ENCODE peak calls at places on chromosome 5, in five cellular contexts. One of them, this sample, is unnamed.

GRCh38 chr5:167912944-167913343 is 378.5 kb upstream of the WWC1 start:
- DNase-seq in astrocyte of the spinal cord: no peak
- DNase-seq in NCI-H1092 treated with DMSO at 0.1 percent for 48 hours: no peak
- DNase-seq in stomach: no peak
- DNase-seq in mesothelial cell of epicardium: no peak
- DNase-seq in this sample: no peak

GRCh38 chr5:120886351-120886860 is 422.3 kb downstream of the PRR16 start:
- DNase-seq in stomach: no peak
- DNase-seq in astrocyte of the spinal cord: no peak
- DNase-seq in NCI-H1092 treated with DMSO at 0.1 percent for 48 hours: no peak
- DNase-seq in mesothelial cell of epicardium: no peak
- DNase-seq in this sample: no peak

GRCh38 chr5:173786296-173787187 is 101.6 kb upstream of the CPEB4 start:
- DNase-seq in mesothelial cell of epicardium: no peak
- DNase-seq in astrocyte of the spinal cord: no peak
- DNase-seq in stomach: no peak
- DNase-seq in NCI-H1092 treated with DMSO at 0.1 percent for 48 hours: no peak
- DNase-seq in this sample: no peak

GRCh38 chr5:138212828-138213160 is 329 bp downstream of the CDC23 start:
- DNase-seq in stomach: no peak
- DNase-seq in NCI-H1092 treated with DMSO at 0.1 percent for 48 hours: no peak
- DNase-seq in mesothelial cell of epicardium: no peak
- DNase-seq in astrocyte of the spinal cord: peak; percentile 5
- DNase-seq in this sample: no peak

GRCh38 chr5:140136624-140137023 is 10.9 kb downstream of the IGIP start:
- DNase-seq in mesothelial cell of epicardium: no peak
- DNase-seq in astrocyte of the spinal cord: no peak
- DNase-seq in NCI-H1092 treated with DMSO at 0.1 percent for 48 hours: no peak
- DNase-seq in stomach: no peak
- DNase-seq in this sample: no peak

GRCh38 chr5:102930244-102930643 is 175.1 kb downstream of the PAM start:
- DNase-seq in mesothelial cell of epicardium: no peak
- DNase-seq in stomach: no peak
- DNase-seq in NCI-H1092 treated with DMSO at 0.1 percent for 48 hours: no peak
- DNase-seq in astrocyte of the spinal cord: no peak
- DNase-seq in this sample: no peak

GRCh38 chr5:141681695-141682641 is at the start of gene ARAP3:
- DNase-seq in mesothelial cell of epicardium: peak; percentile 54
- DNase-seq in astrocyte of the spinal cord: peak; percentile 83
- DNase-seq in stomach: peak; percentile 96
- DNase-seq in NCI-H1092 treated with DMSO at 0.1 percent for 48 hours: no peak
- DNase-seq in this sample: peak; percentile 78

GRCh38 chr5:19903611-19904010 is 84.4 kb downstream of the CDH18 start:
- DNase-seq in stomach: no peak
- DNase-seq in NCI-H1092 treated with DMSO at 0.1 percent for 48 hours: no peak
- DNase-seq in astrocyte of the spinal cord: no peak
- DNase-seq in mesothelial cell of epicardium: no peak
- DNase-seq in this sample: no peak

GRCh38 chr5:922041-922744 is 29.5 kb downstream of the TRIP13 start:
- DNase-seq in NCI-H1092 treated with DMSO at 0.1 percent for 48 hours: no peak
- DNase-seq in mesothelial cell of epicardium: no peak
- DNase-seq in stomach: no peak
- DNase-seq in astrocyte of the spinal cord: no peak
- DNase-seq in this sample: no peak

GRCh38 chr5:345404-346195 is 24.1 kb downstream of the AHRR start:
- DNase-seq in stomach: no peak
- DNase-seq in astrocyte of the spinal cord: no peak
- DNase-seq in mesothelial cell of epicardium: no peak
- DNase-seq in NCI-H1092 treated with DMSO at 0.1 percent for 48 hours: no peak
- DNase-seq in this sample: no peak

GRCh38 chr5:135973323-135974018 is 18.7 kb upstream of the LECT2 start:
- DNase-seq in astrocyte of the spinal cord: peak; percentile 42
- DNase-seq in NCI-H1092 treated with DMSO at 0.1 percent for 48 hours: no peak
- DNase-seq in stomach: no peak
- DNase-seq in mesothelial cell of epicardium: no peak
- DNase-seq in this sample: no peak

GRCh38 chr5:159518361-159518760 is 188.1 kb upstream of the IL12B start:
- DNase-seq in stomach: peak; percentile 83
- DNase-seq in NCI-H1092 treated with DMSO at 0.1 percent for 48 hours: no peak
- DNase-seq in astrocyte of the spinal cord: peak; percentile 69
- DNase-seq in mesothelial cell of epicardium: no peak
- DNase-seq in this sample: no peak

GRCh38 chr5:169302491-169303118 is 1.7 kb upstream of the SLIT3 start:
- DNase-seq in stomach: peak; percentile 74
- DNase-seq in NCI-H1092 treated with DMSO at 0.1 percent for 48 hours: peak; percentile 58
- DNase-seq in mesothelial cell of epicardium: peak; percentile 79
- DNase-seq in astrocyte of the spinal cord: peak; percentile 86
- DNase-seq in this sample: peak; percentile 46

GRCh38 chr5:102911973-102912372 is 156.9 kb downstream of the PAM start:
- DNase-seq in astrocyte of the spinal cord: peak; percentile 73
- DNase-seq in NCI-H1092 treated with DMSO at 0.1 percent for 48 hours: no peak
- DNase-seq in stomach: no peak
- DNase-seq in mesothelial cell of epicardium: no peak
- DNase-seq in this sample: peak; percentile 52

GRCh38 chr5:154418344-154418820 is 27.4 kb upstream of the SAP30L start:
- DNase-seq in mesothelial cell of epicardium: no peak
- DNase-seq in NCI-H1092 treated with DMSO at 0.1 percent for 48 hours: peak; percentile 49
- DNase-seq in astrocyte of the spinal cord: peak; percentile 31
- DNase-seq in stomach: no peak
- DNase-seq in this sample: no peak

GRCh38 chr5:14914603-14915277 is 43.2 kb upstream of the ANKH start:
- DNase-seq in stomach: no peak
- DNase-seq in NCI-H1092 treated with DMSO at 0.1 percent for 48 hours: no peak
- DNase-seq in mesothelial cell of epicardium: no peak
- DNase-seq in astrocyte of the spinal cord: peak; percentile 83
- DNase-seq in this sample: no peak

GRCh38 chr5:28234356-28234968 is 1196.1 kb upstream of the CDH9 start:
- DNase-seq in NCI-H1092 treated with DMSO at 0.1 percent for 48 hours: no peak
- DNase-seq in mesothelial cell of epicardium: no peak
- DNase-seq in stomach: no peak
- DNase-seq in astrocyte of the spinal cord: no peak
- DNase-seq in this sample: no peak

GRCh38 chr5:1172007-1172581 is 29.3 kb upstream of the SLC6A19 start:
- DNase-seq in NCI-H1092 treated with DMSO at 0.1 percent for 48 hours: no peak
- DNase-seq in stomach: no peak
- DNase-seq in astrocyte of the spinal cord: no peak
- DNase-seq in mesothelial cell of epicardium: no peak
- DNase-seq in this sample: no peak

GRCh38 chr5:15645376-15645775 is 145.4 kb downstream of the FBXL7 start:
- DNase-seq in astrocyte of the spinal cord: peak; percentile 15
- DNase-seq in stomach: no peak
- DNase-seq in NCI-H1092 treated with DMSO at 0.1 percent for 48 hours: no peak
- DNase-seq in mesothelial cell of epicardium: no peak
- DNase-seq in this sample: no peak

GRCh38 chr5:102666164-102666951 is 88.7 kb upstream of the PAM start:
- DNase-seq in stomach: no peak
- DNase-seq in mesothelial cell of epicardium: no peak
- DNase-seq in astrocyte of the spinal cord: no peak
- DNase-seq in NCI-H1092 treated with DMSO at 0.1 percent for 48 hours: peak; percentile 57
- DNase-seq in this sample: peak; percentile 70

GRCh38 chr5:28734396-28734795 is 1696.0 kb upstream of the CDH9 start:
- DNase-seq in NCI-H1092 treated with DMSO at 0.1 percent for 48 hours: no peak
- DNase-seq in astrocyte of the spinal cord: peak; percentile 74
- DNase-seq in mesothelial cell of epicardium: no peak
- DNase-seq in stomach: no peak
- DNase-seq in this sample: no peak

GRCh38 chr5:94700592-94700991 is 82.1 kb downstream of the SLF1 start:
- DNase-seq in astrocyte of the spinal cord: no peak
- DNase-seq in stomach: no peak
- DNase-seq in mesothelial cell of epicardium: no peak
- DNase-seq in NCI-H1092 treated with DMSO at 0.1 percent for 48 hours: no peak
- DNase-seq in this sample: no peak

GRCh38 chr5:138272681-138273080 is 1.7 kb downstream of the GFRA3 start:
- DNase-seq in mesothelial cell of epicardium: no peak
- DNase-seq in NCI-H1092 treated with DMSO at 0.1 percent for 48 hours: no peak
- DNase-seq in stomach: no peak
- DNase-seq in astrocyte of the spinal cord: no peak
- DNase-seq in this sample: no peak

GRCh38 chr5:75167345-75167744 is 69.3 kb downstream of the ANKRD31 start:
- DNase-seq in mesothelial cell of epicardium: no peak
- DNase-seq in astrocyte of the spinal cord: no peak
- DNase-seq in NCI-H1092 treated with DMSO at 0.1 percent for 48 hours: no peak
- DNase-seq in stomach: no peak
- DNase-seq in this sample: no peak

This sample was measured in retinal pigment epithelial cell.